ENCODE peak calls at places on chromosomes 12 and 14, in eight cellular contexts. One of them, this sample, is unnamed.

GRCh38 chr14:88668448-88669116 is 105.7 kb downstream of the ZC3H14 start:
- DNase-seq in H9: no peak
- DNase-seq in K562: no peak
- DNase-seq in GM12864: no peak
- DNase-seq in GM06990: peak; percentile 29
- DNase-seq in AG09309: no peak
- DNase-seq in A549: no peak
- DNase-seq in mammary epithelial cell: no peak
- DNase-seq in this sample: no peak

GRCh38 chr14:89719371-89720075 is 235.0 kb downstream of the EFCAB11 start:
- DNase-seq in A549: no peak
- DNase-seq in AG09309: no peak
- DNase-seq in H9: no peak
- DNase-seq in mammary epithelial cell: no peak
- DNase-seq in K562: no peak
- DNase-seq in GM06990: no peak
- DNase-seq in GM12864: no peak
- DNase-seq in this sample: no peak

GRCh38 chr12:98085360-98085759 is 430.0 kb upstream of the TMPO start:
- DNase-seq in GM06990: no peak
- DNase-seq in AG09309: no peak
- DNase-seq in GM12864: no peak
- DNase-seq in A549: no peak
- DNase-seq in mammary epithelial cell: no peak
- DNase-seq in H9: no peak
- DNase-seq in K562: no peak
- DNase-seq in this sample: no peak

GRCh38 chr14:24051789-24052655 is at the start of gene CARMIL3:
- DNase-seq in A549: peak; percentile 35
- DNase-seq in AG09309: no peak
- DNase-seq in K562: peak; percentile 81
- DNase-seq in H9: peak; percentile 78
- DNase-seq in GM12864: no peak
- DNase-seq in GM06990: peak; percentile 82
- DNase-seq in mammary epithelial cell: peak; percentile 30
- DNase-seq in this sample: no peak

GRCh38 chr14:103078420-103078749 is 5.6 kb upstream of the LBHD2 start:
- DNase-seq in AG09309: peak; percentile 37
- DNase-seq in mammary epithelial cell: peak; percentile 58
- DNase-seq in A549: peak; percentile 87
- DNase-seq in GM12864: peak; percentile 70
- DNase-seq in GM06990: no peak
- DNase-seq in H9: peak; percentile 88
- DNase-seq in K562: peak; percentile 74
- DNase-seq in this sample: peak; percentile 67

GRCh38 chr14:83706555-83706954 is 1823.4 kb upstream of the FLRT2 start:
- DNase-seq in mammary epithelial cell: no peak
- DNase-seq in H9: peak; percentile 78
- DNase-seq in GM12864: no peak
- DNase-seq in A549: no peak
- DNase-seq in AG09309: no peak
- DNase-seq in GM06990: no peak
- DNase-seq in K562: no peak
- DNase-seq in this sample: no peak

GRCh38 chr14:68937790-68938514 is 41.1 kb downstream of the ACTN1 start:
- DNase-seq in GM12864: no peak
- DNase-seq in AG09309: no peak
- DNase-seq in mammary epithelial cell: peak; percentile 59
- DNase-seq in GM06990: no peak
- DNase-seq in K562: no peak
- DNase-seq in H9: peak; percentile 74
- DNase-seq in A549: peak; percentile 89
- DNase-seq in this sample: peak; percentile 46

GRCh38 chr12:43332977-43333649 is 218.9 kb downstream of the ADAMTS20 start:
- DNase-seq in H9: no peak
- DNase-seq in K562: no peak
- DNase-seq in A549: no peak
- DNase-seq in GM06990: no peak
- DNase-seq in GM12864: no peak
- DNase-seq in mammary epithelial cell: peak; percentile 54
- DNase-seq in AG09309: no peak
- DNase-seq in this sample: peak; percentile 39

GRCh38 chr14:99460793-99461192 is 19.9 kb downstream of the SETD3 start:
- DNase-seq in K562: peak; percentile 78
- DNase-seq in GM06990: no peak
- DNase-seq in mammary epithelial cell: peak; percentile 95
- DNase-seq in GM12864: no peak
- DNase-seq in H9: peak; percentile 60
- DNase-seq in A549: no peak
- DNase-seq in AG09309: no peak
- DNase-seq in this sample: peak; percentile 94

GRCh38 chr12:121628037-121628436 is 1.7 kb downstream of the ORAI1 start:
- DNase-seq in K562: peak; percentile 28
- DNase-seq in AG09309: no peak
- DNase-seq in GM12864: no peak
- DNase-seq in GM06990: no peak
- DNase-seq in A549: no peak
- DNase-seq in H9: no peak
- DNase-seq in mammary epithelial cell: no peak
- DNase-seq in this sample: no peak

GRCh38 chr14:24804813-24805212 is 170.8 kb upstream of the GZMB start:
- DNase-seq in GM06990: no peak
- DNase-seq in mammary epithelial cell: no peak
- DNase-seq in K562: no peak
- DNase-seq in A549: no peak
- DNase-seq in H9: no peak
- DNase-seq in AG09309: no peak
- DNase-seq in GM12864: no peak
- DNase-seq in this sample: no peak

GRCh38 chr12:21456291-21456780 is 18.9 kb downstream of the PYROXD1 start:
- DNase-seq in mammary epithelial cell: peak; percentile 6
- DNase-seq in GM12864: no peak
- DNase-seq in H9: no peak
- DNase-seq in A549: no peak
- DNase-seq in K562: no peak
- DNase-seq in GM06990: no peak
- DNase-seq in AG09309: no peak
- DNase-seq in this sample: no peak

GRCh38 chr12:57476162-57476992 is 3.3 kb downstream of the ARHGAP9 start:
- DNase-seq in H9: peak; percentile 64
- DNase-seq in A549: no peak
- DNase-seq in GM06990: no peak
- DNase-seq in K562: no peak
- DNase-seq in AG09309: no peak
- DNase-seq in GM12864: no peak
- DNase-seq in mammary epithelial cell: no peak
- DNase-seq in this sample: no peak

GRCh38 chr12:55742719-55743130 is at the start of gene GDF11:
- DNase-seq in AG09309: no peak
- DNase-seq in GM06990: peak; percentile 60
- DNase-seq in mammary epithelial cell: peak; percentile 67
- DNase-seq in H9: peak; percentile 88
- DNase-seq in GM12864: no peak
- DNase-seq in A549: peak; percentile 64
- DNase-seq in K562: peak; percentile 92
- DNase-seq in this sample: peak; percentile 42

GRCh38 chr12:3014641-3015040 is 55.4 kb downstream of the TEAD4 start:
- DNase-seq in AG09309: no peak
- DNase-seq in H9: no peak
- DNase-seq in K562: no peak
- DNase-seq in GM06990: no peak
- DNase-seq in A549: no peak
- DNase-seq in mammary epithelial cell: no peak
- DNase-seq in GM12864: no peak
- DNase-seq in this sample: no peak

GRCh38 chr14:64983439-64984310 is 3.0 kb upstream of the FNTB start:
- DNase-seq in AG09309: no peak
- DNase-seq in GM12864: no peak
- DNase-seq in GM06990: no peak
- DNase-seq in mammary epithelial cell: peak; percentile 48
- DNase-seq in H9: no peak
- DNase-seq in A549: peak; percentile 70
- DNase-seq in K562: peak; percentile 29
- DNase-seq in this sample: peak; percentile 62

GRCh38 chr12:76346798-76347420 is 1.3 kb downstream of the BBS10 start:
- DNase-seq in H9: no peak
- DNase-seq in mammary epithelial cell: peak; percentile 55
- DNase-seq in A549: peak; percentile 54
- DNase-seq in GM06990: peak; percentile 18
- DNase-seq in AG09309: no peak
- DNase-seq in GM12864: peak; percentile 37
- DNase-seq in K562: peak; percentile 32
- DNase-seq in this sample: peak; percentile 55

GRCh38 chr14:51564986-51565604 is 86.6 kb upstream of the FRMD6 start:
- DNase-seq in mammary epithelial cell: peak; percentile 79
- DNase-seq in K562: no peak
- DNase-seq in GM06990: no peak
- DNase-seq in AG09309: no peak
- DNase-seq in H9: no peak
- DNase-seq in GM12864: no peak
- DNase-seq in A549: no peak
- DNase-seq in this sample: peak; percentile 85

GRCh38 chr12:3797649-3798048 is 44.7 kb upstream of the CRACR2A start:
- DNase-seq in mammary epithelial cell: no peak
- DNase-seq in GM06990: no peak
- DNase-seq in AG09309: no peak
- DNase-seq in H9: no peak
- DNase-seq in K562: no peak
- DNase-seq in A549: no peak
- DNase-seq in GM12864: no peak
- DNase-seq in this sample: no peak

GRCh38 chr12:64600164-64600561 is 10.1 kb upstream of the RASSF3 start:
- DNase-seq in AG09309: no peak
- DNase-seq in GM12864: no peak
- DNase-seq in A549: no peak
- DNase-seq in mammary epithelial cell: no peak
- DNase-seq in GM06990: no peak
- DNase-seq in H9: no peak
- DNase-seq in K562: no peak
- DNase-seq in this sample: no peak

DNA sequence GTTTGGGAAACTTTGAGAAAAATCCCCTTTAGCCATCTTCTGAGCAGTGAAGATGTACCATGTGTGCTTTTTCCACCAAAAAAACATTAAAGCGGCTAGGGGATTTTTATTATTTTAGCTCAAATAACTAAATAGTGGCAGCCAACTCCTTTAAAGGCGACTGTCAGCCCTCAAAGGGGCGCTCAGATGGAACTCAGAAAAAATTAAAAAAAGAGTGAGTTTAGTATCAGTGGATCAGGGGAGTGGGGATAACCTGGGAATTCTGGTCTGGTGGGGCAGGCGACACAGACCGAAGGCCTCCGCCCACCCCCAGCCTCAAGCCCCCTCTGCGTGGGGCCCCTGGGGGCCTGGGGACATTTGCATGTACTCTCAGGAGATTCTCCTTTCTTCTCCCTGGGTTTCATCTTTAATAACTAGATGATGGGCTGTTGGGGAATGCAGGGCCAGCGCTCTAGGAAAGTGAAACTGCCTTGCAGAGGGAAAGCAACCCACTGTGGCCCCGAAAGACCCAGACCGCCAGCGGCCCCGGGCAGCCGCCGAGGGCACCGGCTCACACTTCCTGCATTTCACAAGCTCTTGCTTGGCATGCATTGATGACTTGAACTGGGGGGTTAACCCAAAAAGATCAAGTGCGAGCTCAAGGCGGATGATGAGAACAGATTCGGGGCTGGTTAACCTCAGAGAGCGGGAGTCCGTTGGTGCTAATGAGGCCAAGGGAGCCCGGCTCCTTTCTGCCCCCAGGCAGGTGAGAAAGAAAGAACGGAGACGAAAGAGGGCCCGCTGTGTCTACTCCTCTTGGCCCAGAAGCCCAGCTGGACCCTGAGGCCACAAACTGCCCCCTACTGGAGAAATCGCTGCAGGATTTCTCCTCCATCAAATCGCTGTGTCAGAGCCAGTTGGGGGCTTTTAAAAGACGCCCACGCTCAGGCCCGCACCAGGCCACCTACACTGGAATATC is 7.3 kb upstream of the BATF start:
- DNase-seq in A549: no peak
- DNase-seq in AG09309: no peak
- DNase-seq in mammary epithelial cell: peak; percentile 12
- DNase-seq in H9: peak; percentile 67
- DNase-seq in K562: peak; percentile 32
- DNase-seq in GM06990: peak; percentile 91
- DNase-seq in GM12864: no peak
- DNase-seq in this sample: no peak
- TF ChIP-seq CTCF in A549: no peak
- TF ChIP-seq CTCF in AG09309: peak; percentile 41
- TF ChIP-seq CTCF in mammary epithelial cell: no peak
- TF ChIP-seq CTCF in H9: peak; percentile 56
- TF ChIP-seq CTCF in K562: peak; percentile 55
- TF ChIP-seq CTCF in GM06990: peak; percentile 58
- TF ChIP-seq CTCF in GM12864: no peak
- TF ChIP-seq CTCF in this sample: no peak

GRCh38 chr14:61106627-61107147 is 125.6 kb downstream of the SLC38A6 start:
- DNase-seq in A549: peak; percentile 20
- DNase-seq in H9: peak; percentile 50
- DNase-seq in mammary epithelial cell: no peak
- DNase-seq in K562: no peak
- DNase-seq in AG09309: no peak
- DNase-seq in GM06990: no peak
- DNase-seq in GM12864: no peak
- DNase-seq in this sample: no peak
- TF ChIP-seq CTCF in A549: peak; percentile 19
- TF ChIP-seq CTCF in H9: peak; percentile 58
- TF ChIP-seq CTCF in mammary epithelial cell: peak; percentile 16
- TF ChIP-seq CTCF in K562: peak; percentile 21
- TF ChIP-seq CTCF in AG09309: peak; percentile 28
- TF ChIP-seq CTCF in GM06990: peak; percentile 58
- TF ChIP-seq CTCF in GM12864: peak; percentile 59
- TF ChIP-seq CTCF in this sample: peak; percentile 26

GRCh38 chr12:52079576-52080402 is at the start of gene SMIM41:
- DNase-seq in A549: no peak
- DNase-seq in GM12864: no peak
- DNase-seq in H9: peak; percentile 64
- DNase-seq in GM06990: no peak
- DNase-seq in AG09309: no peak
- DNase-seq in mammary epithelial cell: no peak
- DNase-seq in K562: no peak
- DNase-seq in this sample: no peak
- TF ChIP-seq CTCF in A549: no peak
- TF ChIP-seq CTCF in GM12864: no peak
- TF ChIP-seq CTCF in H9: no peak
- TF ChIP-seq CTCF in GM06990: no peak
- TF ChIP-seq CTCF in AG09309: no peak
- TF ChIP-seq CTCF in mammary epithelial cell: no peak
- TF ChIP-seq CTCF in K562: no peak
- TF ChIP-seq CTCF in this sample: no peak

GRCh38 chr14:96564389-96564788 is 62.2 kb downstream of the PAPOLA start:
- DNase-seq in mammary epithelial cell: no peak
- DNase-seq in H9: no peak
- DNase-seq in GM06990: no peak
- DNase-seq in K562: no peak
- DNase-seq in AG09309: no peak
- DNase-seq in GM12864: no peak
- DNase-seq in A549: no peak
- DNase-seq in this sample: no peak
- TF ChIP-seq CTCF in mammary epithelial cell: no peak
- TF ChIP-seq CTCF in H9: no peak
- TF ChIP-seq CTCF in GM06990: no peak
- TF ChIP-seq CTCF in K562: peak; percentile 14
- TF ChIP-seq CTCF in AG09309: no peak
- TF ChIP-seq CTCF in GM12864: no peak
- TF ChIP-seq CTCF in A549: peak; percentile 6
- TF ChIP-seq CTCF in this sample: no peak

This sample was measured in bronchial epithelial cell.